ENCODE peak calls at places on chromosomes 13 and 19, in six cellular contexts. A is Jurkat, Clone E6-1; S is left lung; I is astrocyte of the spinal cord; L is breast epithelium; O is BJ. R is an unnamed sample.

GRCh38 chr13:37295046-37295445 is 189.6 kb upstream of the CSNK1A1L start:
- DNase-seq in A (no peak), S (peak), O (no peak), L (no peak), I (peak), R (no peak)

GRCh38 chr19:48554385-48555091 is 2.6 kb downstream of the SULT2B1 start:
- DNase-seq in A (no peak), O (no peak), I (no peak), S (no peak), L (no peak), R (no peak)

GRCh38 chr19:4732680-4733114 is 9.1 kb upstream of the DPP9 start:
- DNase-seq in S (no peak), A (peak), I (peak), O (no peak), L (no peak), R (peak)

GRCh38 chr19:41886761-41887710 is 4.1 kb downstream of the ARHGEF1 start:
- DNase-seq in A (peak), S (no peak), O (no peak), L (no peak), I (no peak), R (peak)

GRCh38 chr13:113900646-113901045 is 36.8 kb upstream of the GAS6 start:
- DNase-seq in O (no peak), I (no peak), A (no peak), S (no peak), L (no peak), R (no peak)

GRCh38 chr13:52701728-52702480 is 37.7 kb downstream of the CNMD start:
- DNase-seq in L (no peak), A (no peak), O (no peak), I (no peak), S (no peak), R (no peak)

GRCh38 chr13:76879211-76879875 is 6.9 kb downstream of the KCTD12 start:
- DNase-seq in L (no peak), A (peak), I (peak), O (no peak), S (peak), R (peak)

GRCh38 chr13:95301135-95301946 is at the start of gene ABCC4:
- DNase-seq in S (peak), O (no peak), I (peak), A (peak), L (no peak), R (peak)

GRCh38 chr19:43766755-43767043 is 11.9 kb upstream of the SMG9 start:
- DNase-seq in S (no peak), A (no peak), I (no peak), O (no peak), L (no peak), R (no peak)

GRCh38 chr19:35693422-35693821 is 10.9 kb upstream of the ZBTB32 start:
- DNase-seq in O (no peak), I (no peak), S (no peak), L (no peak), A (no peak), R (no peak)

GRCh38 chr13:66509176-66509575 is 721.0 kb downstream of the PCDH9 start:
- DNase-seq in I (no peak), L (no peak), A (no peak), O (no peak), S (no peak), R (no peak)

GRCh38 chr19:53662209-53662608 is 30.4 kb downstream of the DPRX start:
- DNase-seq in L (no peak), S (no peak), A (no peak), I (no peak), O (no peak), R (no peak)

GRCh38 chr19:15869109-15869555 is 28.7 kb downstream of the CYP4F2 start:
- DNase-seq in L (no peak), A (peak), O (no peak), I (no peak), S (no peak), R (no peak)

GRCh38 chr19:30144242-30144758 is 202.3 kb downstream of the URI1 start:
- DNase-seq in S (no peak), I (no peak), L (no peak), A (no peak), O (no peak), R (no peak)

GRCh38 chr19:42175952-42176648 is 41.4 kb downstream of the DEDD2 start:
- DNase-seq in I (peak), S (no peak), O (no peak), L (no peak), A (no peak), R (no peak)

GRCh38 chr19:56759531-56759930 is 81.0 kb downstream of the PEG3 start:
- DNase-seq in A (no peak), L (no peak), S (no peak), I (no peak), O (no peak), R (no peak)

GRCh38 chr13:32033744-32034143 is 2.2 kb downstream of the FRY start:
- DNase-seq in S (no peak), I (no peak), A (no peak), O (no peak), L (no peak), R (no peak)

GRCh38 chr19:54262066-54262465 is 5.0 kb upstream of the LILRB5 start:
- DNase-seq in L (no peak), I (no peak), S (no peak), A (no peak), O (no peak), R (no peak)

GRCh38 chr19:38145627-38146026 is 78.4 kb downstream of the DPF1 start:
- DNase-seq in S (no peak), L (no peak), O (no peak), I (no peak), A (no peak), R (no peak)

GRCh38 chr13:43767351-43767901 is 19.3 kb downstream of the ENOX1 start:
- DNase-seq in A (no peak), L (no peak), I (no peak), S (no peak), O (no peak), R (no peak)

GRCh38 chr13:98842074-98842473 is 89.6 kb upstream of the SLC15A1 start:
- DNase-seq in S (no peak), I (no peak), O (no peak), L (no peak), A (no peak), R (no peak)

GRCh38 chr13:50417597-50417996 is 402.4 kb downstream of the KCNRG start:
- DNase-seq in A (no peak), O (no peak), I (no peak), L (no peak), S (no peak), R (no peak)

GRCh38 chr13:28586585-28587540 is 72.1 kb upstream of the POMP start:
- DNase-seq in A (no peak), O (no peak), S (no peak), L (no peak), I (no peak), R (no peak)

GRCh38 chr19:38657633-38658222 is 10.3 kb downstream of the ACTN4 start:
- DNase-seq in S (no peak), O (peak), L (no peak), A (no peak), I (peak), R (peak)

GRCh38 chr13:30892966-30893365 is 13.1 kb upstream of the MEDAG start:
- DNase-seq in A (peak), S (no peak), I (no peak), O (no peak), L (no peak), R (no peak)

GRCh38 chr19:1992759-1993260 is 22.7 kb downstream of the BTBD2 start:
- DNase-seq in A (no peak), O (no peak), S (no peak), I (no peak), L (no peak), R (no peak)

GRCh38 chr13:109904218-109904617 is 117.8 kb upstream of the IRS2 start:
- DNase-seq in I (no peak), O (no peak), S (no peak), L (no peak), A (peak), R (no peak)

GRCh38 chr19:41324921-41325639 is 15.1 kb downstream of the CCDC97 start:
- DNase-seq in A (no peak), L (no peak), S (peak), I (peak), O (no peak), R (no peak)

GRCh38 chr13:29707876-29708543 is 112.5 kb upstream of the SLC7A1 start:
- DNase-seq in L (no peak), S (no peak), O (no peak), A (peak), I (peak), R (peak)

GRCh38 chr13:98719527-98720250 is 32.8 kb downstream of the SLC15A1 start:
- DNase-seq in A (no peak), I (no peak), S (no peak), O (no peak), L (no peak), R (no peak)

GRCh38 chr13:112943309-112944125 is 25.5 kb upstream of the MCF2L start:
- DNase-seq in I (peak), O (no peak), S (peak), A (no peak), L (no peak), R (no peak)

GRCh38 chr19:55720214-55720746 is 17.9 kb downstream of the NLRP9 start:
- DNase-seq in I (no peak), L (no peak), A (no peak), O (no peak), S (no peak), R (no peak)

GRCh38 chr19:6654347-6655310 is 15.3 kb downstream of the TNFSF14 start:
- DNase-seq in S (no peak), A (peak), O (no peak), L (no peak), I (no peak), R (peak)

GRCh38 chr19:32924200-32924599 is 47.6 kb downstream of the CEP89 start:
- DNase-seq in L (no peak), S (no peak), O (no peak), I (no peak), A (no peak), R (no peak)

GRCh38 chr19:12639901-12640613 is 26.5 kb downstream of the MAN2B1 start:
- DNase-seq in I (peak), O (peak), A (peak), L (peak), S (peak), R (peak)

GRCh38 chr19:46932346-46932745 is 71.5 kb downstream of the ARHGAP35 start:
- DNase-seq in L (no peak), A (no peak), S (no peak), I (no peak), O (no peak), R (no peak)

GRCh38 chr19:46931197-46931596 is 70.4 kb downstream of the ARHGAP35 start:
- DNase-seq in L (no peak), O (no peak), A (no peak), S (no peak), I (no peak), R (no peak)

DNA sequence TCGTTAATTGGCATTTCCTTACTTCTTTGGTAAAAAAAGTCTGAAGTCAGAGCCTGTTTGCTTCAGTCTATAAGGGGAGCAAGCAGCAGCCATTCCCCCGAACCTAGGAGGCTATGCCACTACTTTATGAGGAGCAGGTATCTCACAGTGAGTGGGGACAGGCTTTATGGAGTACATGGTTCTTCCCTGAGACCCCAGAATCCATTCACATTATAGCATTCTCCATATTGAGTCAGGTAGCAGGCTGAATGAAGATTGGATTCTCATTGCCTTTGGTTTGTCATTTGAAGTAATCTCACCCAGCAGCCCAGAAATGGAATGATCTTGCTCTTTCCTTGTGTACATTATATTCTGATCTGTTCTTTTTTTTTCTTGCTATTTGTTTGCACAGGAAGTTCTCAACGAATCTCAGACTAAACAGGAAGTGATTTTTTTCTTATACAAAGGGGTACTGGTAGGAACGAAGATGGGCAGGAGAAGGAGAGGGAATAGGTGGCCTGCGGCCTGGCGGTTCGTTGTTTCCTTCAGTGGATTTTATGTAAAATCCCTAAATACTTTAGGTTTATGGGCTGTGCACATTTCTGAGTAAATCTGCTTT is 74.4 kb downstream of the ARHGAP35 start:
- DNase-seq in S (no peak), L (no peak), O (no peak), I (no peak), A (peak), R (peak)
- H3K4me3 ChIP-seq in S (no peak), L (no peak), O (no peak), I (no peak), A (peak), R (no peak)

GRCh38 chr19:3160219-3160618 is 18.4 kb upstream of the S1PR4 start:
- DNase-seq in A (no peak), S (no peak), L (no peak), I (no peak), O (no peak), R (no peak)

GRCh38 chr19:3161453-3161852 is 17.1 kb upstream of the S1PR4 start:
- DNase-seq in S (no peak), I (no peak), O (no peak), A (no peak), L (no peak), R (no peak)

GRCh38 chr19:3162418-3163229 is 15.9 kb upstream of the S1PR4 start:
- DNase-seq in O (no peak), A (peak), L (no peak), I (no peak), S (peak), R (no peak)

GRCh38 chr19:3163230-3163886 is 15.2 kb upstream of the S1PR4 start:
- DNase-seq in O (no peak), I (peak), S (peak), L (peak), A (peak), R (peak)

DNA sequence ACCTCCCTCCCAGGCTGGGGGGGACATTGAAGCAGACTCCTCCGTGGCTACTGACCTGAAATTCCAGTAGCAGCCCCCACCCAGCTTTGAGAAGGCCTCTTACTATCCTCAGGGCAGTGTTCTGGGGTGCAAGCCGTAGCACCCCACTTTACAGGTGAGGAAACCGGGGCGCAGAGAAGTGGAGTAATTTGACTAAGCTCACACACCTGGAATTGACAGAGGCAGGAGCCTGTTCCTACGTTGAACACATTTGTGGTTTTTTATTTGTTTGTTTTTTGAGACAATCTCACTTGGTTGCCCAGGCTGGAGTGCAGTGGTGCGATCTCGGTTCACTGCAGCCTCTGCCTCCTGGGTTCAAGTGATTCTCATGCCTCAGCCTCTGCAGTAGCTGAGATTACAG is 14.6 kb upstream of the S1PR4 start:
- DNase-seq in A (no peak), I (no peak), O (no peak), S (no peak), L (no peak), R (no peak)
- H3K4me3 ChIP-seq in A (no peak), I (no peak), O (no peak), S (no peak), L (no peak), R (no peak)

GRCh38 chr19:927707-928401 is 2.0 kb downstream of the ARID3A start:
- DNase-seq in L (no peak), S (no peak), I (no peak), A (no peak), O (no peak), R (no peak)

GRCh38 chr19:925912-926594 is at the start of gene ARID3A:
- DNase-seq in O (no peak), I (no peak), A (no peak), S (peak), L (peak), R (no peak)

GRCh38 chr19:926595-927043 is 784 bp downstream of the ARID3A start:
- DNase-seq in O (no peak), S (peak), I (peak), L (peak), A (no peak), R (no peak)

GRCh38 chr19:928471-929259 is 2.8 kb downstream of the ARID3A start:
- DNase-seq in A (no peak), I (no peak), O (no peak), S (no peak), L (no peak), R (no peak)

GRCh38 chr19:927044-927706 is 1.3 kb downstream of the ARID3A start:
- DNase-seq in A (no peak), O (no peak), S (peak), L (peak), I (no peak), R (no peak)
- H3K4me3 ChIP-seq in A (peak), O (peak), S (peak), L (peak), I (peak), R (peak)

GRCh38 chr13:39672378-39673132 is 17.1 kb downstream of the COG6 start:
- DNase-seq in A (no peak), I (no peak), L (no peak), S (no peak), O (no peak), R (no peak)

GRCh38 chr13:39682310-39682709 is 26.8 kb downstream of the COG6 start:
- DNase-seq in L (no peak), I (no peak), S (no peak), A (no peak), O (no peak), R (no peak)

GRCh38 chr13:39675904-39676303 is 20.4 kb downstream of the COG6 start:
- DNase-seq in L (no peak), A (no peak), S (no peak), O (no peak), I (no peak), R (no peak)

GRCh38 chr13:39676315-39676876 is 20.9 kb downstream of the COG6 start:
- DNase-seq in L (no peak), S (no peak), A (peak), I (peak), O (no peak), R (peak)
- H3K4me3 ChIP-seq in L (no peak), S (no peak), A (no peak), I (no peak), O (no peak), R (no peak)

GRCh38 chr19:7673995-7674667 is 2.8 kb upstream of the MCEMP1 start:
- DNase-seq in I (peak), S (peak), L (no peak), A (peak), O (no peak), R (no peak)
- H3K4me3 ChIP-seq in I (no peak), S (no peak), L (no peak), A (peak), O (no peak), R (no peak)

DNA sequence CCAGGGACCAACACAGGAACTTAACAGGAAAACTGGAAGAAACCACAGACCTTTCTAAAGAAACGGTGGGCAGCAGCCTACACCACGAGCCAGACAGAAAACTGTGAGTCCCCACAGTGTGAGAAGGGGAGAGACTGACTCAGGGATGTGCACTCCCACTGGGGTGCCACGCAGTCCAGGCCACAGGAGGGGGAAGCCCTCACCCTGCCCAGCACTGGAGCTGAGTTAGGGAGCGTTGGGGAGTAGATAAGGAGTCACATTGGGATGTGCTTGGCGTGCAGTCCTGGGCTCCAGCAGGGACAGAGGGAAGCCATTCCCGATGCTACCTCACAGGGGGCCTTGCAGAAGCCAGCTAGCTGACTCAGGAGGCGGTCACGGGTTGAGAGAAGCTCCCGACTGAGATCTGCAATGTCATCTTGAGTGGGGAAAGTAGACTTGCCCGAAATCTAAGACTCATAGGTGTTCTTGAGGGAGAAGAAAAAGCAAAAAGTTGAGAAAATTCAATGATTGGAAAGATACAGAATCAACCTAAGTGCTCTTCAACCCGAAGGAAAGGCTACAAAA is 17.3 kb downstream of the SIGLEC8 start:
- DNase-seq in A (no peak), O (no peak), L (no peak), I (no peak), S (no peak), R (no peak)
- H3K4me3 ChIP-seq in A (peak), O (no peak), L (no peak), I (no peak), S (no peak), R (peak)

GRCh38 chr19:49632576-49632975 is 7.4 kb downstream of the RRAS start:
- DNase-seq in S (no peak), I (no peak), A (no peak), O (no peak), L (no peak), R (no peak)

GRCh38 chr19:49626243-49626642 is 13.7 kb downstream of the RRAS start:
- DNase-seq in L (no peak), I (no peak), S (no peak), A (no peak), O (no peak), R (no peak)

GRCh38 chr19:49631610-49632192 is 8.2 kb downstream of the RRAS start:
- DNase-seq in L (no peak), O (no peak), A (no peak), S (no peak), I (no peak), R (no peak)

GRCh38 chr19:49631279-49631588 is 8.7 kb downstream of the RRAS start:
- DNase-seq in L (no peak), I (no peak), A (no peak), S (no peak), O (no peak), R (no peak)

DNA sequence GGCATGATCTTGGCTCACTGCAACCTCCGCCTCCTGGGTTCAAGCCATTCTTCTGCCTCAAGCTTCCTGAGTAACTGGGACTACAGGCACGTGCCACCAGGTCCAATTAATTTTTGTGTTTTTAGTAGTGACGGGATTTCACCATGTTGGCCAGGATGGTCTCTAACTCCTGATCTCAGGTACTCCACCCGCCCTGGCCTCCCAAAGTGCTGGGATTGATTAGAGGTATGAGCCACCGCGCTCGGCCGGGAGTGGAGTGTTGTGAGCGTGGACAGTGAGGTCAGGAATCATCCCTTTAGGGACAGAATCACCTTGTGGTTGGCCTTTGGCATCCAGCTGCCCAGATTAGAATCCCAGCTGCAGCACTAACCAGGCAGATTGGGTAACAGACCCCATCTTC is 10.3 kb downstream of the RRAS start:
- DNase-seq in L (no peak), O (no peak), S (no peak), I (no peak), A (no peak), R (no peak)
- H3K4me3 ChIP-seq in L (no peak), O (no peak), S (no peak), I (no peak), A (no peak), R (no peak)